ENCODE peak calls at places on chromosomes 2 and 18, in four cellular contexts. S is left colon; R is frontal cortex; K is stimulated activated CD4-positive, alpha-beta T cell treated with anti-CD3 and anti-CD28 coated beads, Interleukin-12 subunit alpha, Interleukin-12 subunit beta, amount 100 ng/mL, for 48 hours. U is an unnamed sample.

GRCh38 chr2:86764661-86765307 is 25.9 kb downstream of the CD8A start:
- DNase-seq in S (no peak), R (no peak), K (no peak), U (no peak)

GRCh38 chr18:59917422-59917821 is 17.6 kb downstream of the PMAIP1 start:
- DNase-seq in S (no peak), R (no peak), K (no peak), U (no peak)

GRCh38 chr2:57979158-57979557 is 67.4 kb upstream of the VRK2 start:
- DNase-seq in S (no peak), R (no peak), K (no peak), U (no peak)

GRCh38 chr2:85169581-85169980 is 36.4 kb downstream of the TCF7L1 start:
- DNase-seq in S (no peak), R (no peak), K (no peak), U (no peak)

GRCh38 chr2:10514743-10515142 is 66.6 kb upstream of the ODC1 start:
- DNase-seq in S (no peak), R (no peak), K (no peak), U (no peak)

GRCh38 chr2:215884741-215885140 is 128.6 kb downstream of the MREG start:
- DNase-seq in S (no peak), R (no peak), K (no peak), U (no peak)

GRCh38 chr2:238667008-238667407 is 180.9 kb upstream of the TWIST2 start:
- DNase-seq in S (no peak), R (no peak), K (no peak), U (no peak)

GRCh38 chr2:121133551-121134319 is 151.3 kb downstream of the TFCP2L1 start:
- DNase-seq in S (no peak), R (no peak), K (no peak), U (no peak)

GRCh38 chr2:26840937-26841610 is 6.9 kb upstream of the DPYSL5 start:
- DNase-seq in S (no peak), R (no peak), K (no peak), U (no peak)

GRCh38 chr2:174076040-174076439 is 110.9 kb upstream of the SP3 start:
- DNase-seq in S (no peak), R (no peak), K (no peak), U (no peak)

U was measured in stimulated activated naive B cell treated with anti-CD40 and anti-IgM and Interleukin-4, amounts not matched to agents 10 μg/mL and 1 μg/mL and 100 μg/mL, for 72 hours.